ENCODE peak calls at places on chromosomes 1 and 21, in five cellular contexts. W, T, P, L and Y are unnamed samples.

GRCh38 chr1:41672173-41672572 is 187.7 kb upstream of the EDN2 start:
- DNase-seq in W (no peak), T (peak), P (no peak), L (no peak), Y (no peak)

GRCh38 chr1:78607334-78607927 is 12.8 kb upstream of the IFI44L start:
- DNase-seq in W (peak), T (no peak), P (no peak), L (no peak), Y (no peak)

GRCh38 chr1:205317311-205317917 is 4.1 kb downstream of the NUAK2 start:
- DNase-seq in W (no peak), T (no peak), P (no peak), L (peak), Y (no peak)

GRCh38 chr21:45584786-45585185 is 42.5 kb upstream of the SLC19A1 start:
- DNase-seq in W (no peak), T (no peak), P (no peak), L (peak), Y (no peak)

GRCh38 chr1:153985984-153986761 is at the start of gene RAB13:
- DNase-seq in W (peak), T (peak), P (peak), L (peak), Y (no peak)

GRCh38 chr1:51044199-51044598 is 57.8 kb upstream of the C1orf185 start:
- DNase-seq in W (no peak), T (no peak), P (no peak), L (no peak), Y (no peak)

GRCh38 chr1:234730110-234730509 is 120.1 kb upstream of the IRF2BP2 start:
- DNase-seq in W (peak), T (no peak), P (no peak), L (no peak), Y (no peak)

GRCh38 chr1:179938752-179939151 is 15.9 kb upstream of the CEP350 start:
- DNase-seq in W (no peak), T (no peak), P (no peak), L (no peak), Y (no peak)

GRCh38 chr1:20102875-20103274 is 16.5 kb downstream of the PLA2G2D start:
- DNase-seq in W (no peak), T (no peak), P (no peak), L (no peak), Y (no peak)

GRCh38 chr1:11720523-11720922 is 15.4 kb upstream of the AGTRAP start:
- DNase-seq in W (no peak), T (no peak), P (no peak), L (no peak), Y (no peak)

GRCh38 chr1:223479718-223480425 is 86.7 kb downstream of the CCDC185 start:
- DNase-seq in W (no peak), T (no peak), P (no peak), L (peak), Y (no peak)

GRCh38 chr1:180181996-180182675 is 27.5 kb downstream of the QSOX1 start:
- DNase-seq in W (no peak), T (no peak), P (peak), L (no peak), Y (peak)

GRCh38 chr1:113456967-113457366 is 66.7 kb downstream of the MAGI3 start:
- DNase-seq in W (no peak), T (no peak), P (no peak), L (no peak), Y (no peak)

GRCh38 chr1:224592636-224593579 is 23.2 kb upstream of the CNIH3 start:
- DNase-seq in W (peak), T (no peak), P (no peak), L (no peak), Y (no peak)

GRCh38 chr1:8096105-8097011 is 70.2 kb upstream of the ERRFI1 start:
- DNase-seq in W (peak), T (no peak), P (no peak), L (no peak), Y (no peak)

GRCh38 chr1:117143172-117143571 is 21.6 kb upstream of the TRIM45 start:
- DNase-seq in W (no peak), T (no peak), P (no peak), L (no peak), Y (no peak)

GRCh38 chr1:51623025-51623424 is 6.1 kb downstream of the OSBPL9 start:
- DNase-seq in W (no peak), T (no peak), P (no peak), L (no peak), Y (no peak)

GRCh38 chr1:25460020-25460419 is 29.3 kb downstream of the MACO1 start:
- DNase-seq in W (no peak), T (no peak), P (no peak), L (no peak), Y (no peak)

GRCh38 chr1:150234647-150235435 is 1.1 kb downstream of the ANP32E start:
- DNase-seq in W (peak), T (peak), P (peak), L (peak), Y (no peak)

GRCh38 chr1:160451859-160452232 is 51.5 kb downstream of the VANGL2 start:
- DNase-seq in W (peak), T (no peak), P (no peak), L (no peak), Y (no peak)

GRCh38 chr1:38990401-38990745 is 703 bp upstream of the AKIRIN1 start:
- DNase-seq in W (no peak), T (no peak), P (no peak), L (no peak), Y (no peak)

DNA sequence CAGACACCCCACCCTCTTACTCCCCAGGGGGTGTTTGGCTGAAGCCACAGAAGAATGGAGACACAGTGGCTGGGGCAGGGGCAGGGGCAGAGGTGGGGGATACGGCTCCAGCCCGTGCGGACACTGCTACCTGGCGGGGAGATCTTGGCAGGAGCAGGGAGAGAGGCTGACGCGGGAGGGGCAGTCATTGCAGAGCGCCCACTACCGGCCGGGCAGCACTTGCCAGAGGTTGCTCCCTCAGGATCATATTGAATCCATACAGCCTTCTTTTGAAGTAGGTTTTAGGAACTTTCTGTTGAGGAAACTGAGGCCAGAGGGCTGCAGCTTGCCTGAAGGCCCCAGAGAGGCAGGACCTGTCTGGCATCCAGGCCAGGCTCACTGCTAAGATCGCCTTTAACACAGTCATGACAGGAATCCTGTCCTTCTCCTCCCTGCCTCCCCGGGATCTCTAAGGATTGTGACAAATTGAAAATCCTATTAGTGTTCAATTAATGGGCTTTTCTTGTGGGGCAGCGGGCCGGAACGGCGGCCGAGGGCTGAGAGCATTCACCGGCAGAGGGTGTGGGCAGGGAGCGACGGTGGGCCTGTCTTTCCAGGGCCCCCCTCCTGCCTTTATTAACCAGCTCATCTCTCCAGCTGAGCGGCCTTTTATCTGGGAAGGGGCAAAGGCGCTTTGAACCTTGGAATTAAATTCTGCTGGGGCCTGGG is 65.5 kb upstream of the WNT4 start:
- DNase-seq in W (no peak), T (peak), P (peak), L (no peak), Y (peak)
- TF ChIP-seq CTCF in W (peak), T (peak), P (no peak), L (no peak), Y (peak)

DNA sequence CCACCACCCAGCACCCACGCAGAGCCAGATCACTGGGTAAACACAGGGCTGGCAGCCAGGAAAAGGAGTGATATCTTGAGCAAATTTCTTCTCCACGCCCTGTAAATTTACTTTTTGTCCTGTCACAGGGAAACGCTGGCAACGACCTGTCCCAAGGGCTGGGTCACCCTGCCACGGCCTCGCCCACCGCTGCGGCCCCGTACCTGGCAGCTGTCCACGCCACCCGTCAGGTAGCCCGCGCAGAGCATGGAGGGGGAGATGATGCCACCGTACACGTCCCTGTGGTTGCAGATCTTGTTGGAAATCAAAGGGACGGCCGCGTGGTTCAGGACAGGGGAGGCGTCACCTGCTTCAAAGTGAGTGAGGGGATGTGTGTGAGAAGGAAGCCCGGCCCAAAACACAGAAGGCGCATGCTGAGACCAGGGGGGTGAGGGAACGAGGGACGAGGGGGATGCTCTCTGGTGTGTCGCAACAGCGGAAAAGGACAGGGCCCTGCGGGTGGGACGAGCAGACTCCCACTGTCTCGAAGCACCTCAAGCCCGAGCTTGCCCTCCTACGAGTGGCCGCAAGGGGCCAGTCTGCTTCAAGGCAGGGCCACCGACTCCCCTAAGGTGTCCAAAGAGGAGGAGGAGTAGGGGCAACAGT is 10.1 kb upstream of the TFF1 start:
- DNase-seq in W (no peak), T (peak), P (no peak), L (peak), Y (peak)
- TF ChIP-seq CTCF in W (peak), T (peak), P (no peak), L (no peak), Y (no peak)

DNA sequence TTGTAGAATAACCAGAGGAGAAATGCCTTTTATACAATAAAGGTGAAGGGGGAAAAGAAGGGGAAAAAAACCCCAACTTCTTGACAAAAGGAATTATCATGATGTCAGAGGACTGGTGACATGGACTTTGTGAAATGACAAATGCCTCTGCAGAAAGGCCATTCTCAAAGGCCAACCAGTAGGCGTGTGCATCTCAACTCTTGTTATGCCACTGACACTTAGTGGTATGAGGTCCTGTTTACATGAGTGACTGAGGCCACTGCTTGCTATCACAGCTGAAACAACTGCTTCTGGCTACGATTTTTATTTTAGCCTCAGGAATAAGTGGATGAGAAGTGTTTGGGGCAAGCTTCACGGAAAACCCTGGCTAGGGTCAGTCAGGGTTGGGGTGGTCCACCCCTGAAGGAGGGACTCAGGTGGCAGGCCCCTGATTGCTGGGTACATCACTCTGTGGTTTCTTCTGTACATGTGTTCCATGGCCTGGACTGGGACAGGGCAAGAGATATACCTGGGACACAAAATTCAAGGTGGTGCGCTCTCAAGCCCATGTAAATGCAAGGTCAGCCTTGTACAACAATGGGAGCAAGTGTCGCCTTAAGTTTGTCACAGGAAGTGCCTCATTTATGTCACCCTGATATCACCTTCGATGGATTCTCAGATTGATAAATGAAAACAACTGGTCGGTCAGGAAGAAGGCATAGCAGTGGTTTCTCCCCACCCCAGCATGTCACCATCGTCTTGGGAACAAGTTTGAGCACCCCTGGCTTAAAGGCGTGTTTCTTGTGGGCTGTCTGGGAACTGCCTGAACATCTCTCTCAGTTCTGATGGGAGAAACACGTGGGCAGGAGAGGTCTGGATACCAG is 12.3 kb downstream of the RUNX1 start:
- DNase-seq in W (no peak), T (no peak), P (no peak), L (no peak), Y (no peak)
- TF ChIP-seq CTCF in W (no peak), T (no peak), P (no peak), L (no peak), Y (no peak)

GRCh38 chr1:211647666-211648065 is 27.8 kb downstream of the NEK2 start:
- DNase-seq in W (no peak), T (no peak), P (no peak), L (no peak), Y (peak)

GRCh38 chr1:211650922-211651303 is 24.5 kb downstream of the NEK2 start:
- DNase-seq in W (no peak), T (no peak), P (no peak), L (no peak), Y (peak)

GRCh38 chr1:211646566-211646965 is 28.9 kb downstream of the NEK2 start:
- DNase-seq in W (no peak), T (no peak), P (no peak), L (no peak), Y (peak)

GRCh38 chr1:211648336-211648735 is 27.1 kb downstream of the NEK2 start:
- DNase-seq in W (no peak), T (peak), P (no peak), L (no peak), Y (peak)

DNA sequence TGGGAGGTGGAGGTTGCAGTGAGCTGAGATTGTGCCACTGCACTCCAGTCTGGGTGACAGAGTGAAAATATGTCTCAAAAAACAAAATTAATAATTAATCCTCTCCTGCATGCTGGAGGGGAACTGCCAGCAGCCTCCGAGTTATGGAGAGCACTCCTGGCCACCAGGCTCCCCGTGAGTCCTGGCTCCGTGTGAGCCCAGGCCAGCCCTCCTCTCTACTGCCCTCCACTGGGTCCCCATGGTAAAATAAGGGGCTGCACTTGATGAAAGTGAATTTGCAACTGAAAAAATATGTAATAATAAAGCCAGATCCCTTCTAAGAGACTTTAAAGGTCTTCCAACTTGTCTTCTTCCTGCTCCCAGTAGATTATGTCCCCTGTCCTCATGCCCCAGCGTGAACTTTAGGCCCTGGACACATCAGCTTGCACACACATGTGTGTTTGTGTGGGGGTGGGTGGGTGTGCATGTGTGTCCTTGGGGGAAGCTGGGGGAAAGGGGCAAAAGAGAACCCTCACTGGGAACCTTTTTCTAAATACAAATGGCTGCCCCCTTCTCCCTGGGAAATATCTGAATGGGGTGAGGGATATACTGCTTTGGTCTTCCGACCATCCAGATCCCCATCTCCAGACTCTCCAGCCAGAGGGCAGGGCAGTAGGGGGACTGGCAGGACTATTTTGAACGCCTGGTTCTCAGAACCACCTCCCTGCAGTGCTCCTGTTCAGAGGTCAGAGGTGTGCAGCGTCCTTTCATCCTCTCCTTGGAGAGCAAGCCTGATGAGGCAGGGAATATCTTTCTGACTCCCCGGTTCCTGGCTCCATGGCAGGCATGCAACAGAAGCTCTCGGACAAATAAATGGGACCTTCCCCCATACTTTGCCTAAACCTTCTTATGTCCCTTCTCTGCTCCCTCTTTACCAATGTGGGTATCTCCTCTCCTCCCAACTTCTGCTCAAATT is 26.2 kb downstream of the NEK2 start:
- DNase-seq in W (no peak), T (peak), P (no peak), L (peak), Y (peak)
- TF ChIP-seq CTCF in W (no peak), T (peak), P (no peak), L (peak), Y (no peak)

GRCh38 chr1:152188673-152189591 is 29.9 kb upstream of the RPTN start:
- DNase-seq in W (peak), T (peak), P (peak), L (peak), Y (peak)
- TF ChIP-seq CTCF in W (peak), T (peak), P (peak), L (peak), Y (peak)